ENCODE peak calls at places on chromosome X, in five cellular contexts. I, Q, C, A and F are unnamed samples.

GRCh38 chrX:46376246-46376885 is 168.9 kb downstream of the ZNF674 start:
- DNase-seq in I (no peak), Q (no peak), C (no peak), A (no peak), F (peak)

GRCh38 chrX:110302975-110303374 is 14.9 kb downstream of the AMMECR1 start:
- DNase-seq in I (no peak), Q (no peak), C (no peak), A (no peak), F (no peak)

GRCh38 chrX:11066812-11067211 is 44.3 kb upstream of the HCCS start:
- DNase-seq in I (no peak), Q (no peak), C (no peak), A (no peak), F (no peak)

GRCh38 chrX:46710927-46711623 is 47.8 kb downstream of the SLC9A7 start:
- DNase-seq in I (no peak), Q (no peak), C (no peak), A (no peak), F (no peak)

GRCh38 chrX:67636532-67636931 is 92.7 kb downstream of the AR start:
- DNase-seq in I (no peak), Q (no peak), C (no peak), A (no peak), F (no peak)

GRCh38 chrX:30941898-30942297 is 52.8 kb upstream of the TAB3 start:
- DNase-seq in I (no peak), Q (no peak), C (no peak), A (no peak), F (no peak)

GRCh38 chrX:13716905-13717304 is 17.5 kb downstream of the TRAPPC2 start:
- DNase-seq in I (no peak), Q (no peak), C (no peak), A (no peak), F (no peak)

GRCh38 chrX:580020-580419 is 50.6 kb upstream of the SHOX start:
- DNase-seq in I (no peak), Q (no peak), C (peak), A (no peak), F (no peak)

GRCh38 chrX:49284212-49284611 is 14.6 kb downstream of the PPP1R3F start:
- DNase-seq in I (no peak), Q (no peak), C (no peak), A (no peak), F (no peak)

GRCh38 chrX:40320819-40321218 is 223.1 kb upstream of the BCOR start:
- DNase-seq in I (no peak), Q (no peak), C (no peak), A (no peak), F (no peak)

GRCh38 chrX:131607796-131608369 is 64.0 kb downstream of the OR13H1 start:
- DNase-seq in I (no peak), Q (no peak), C (no peak), A (no peak), F (no peak)

GRCh38 chrX:22800360-22800759 is 199.4 kb upstream of the DDX53 start:
- DNase-seq in I (peak), Q (no peak), C (no peak), A (no peak), F (peak)

GRCh38 chrX:16496175-16496574 is 153.8 kb upstream of the S100G start:
- DNase-seq in I (no peak), Q (no peak), C (no peak), A (no peak), F (no peak)

GRCh38 chrX:54494970-54495813 is 842 bp downstream of the FGD1 start:
- DNase-seq in I (no peak), Q (no peak), C (no peak), A (no peak), F (no peak)

GRCh38 chrX:9562851-9563250 is 98.0 kb downstream of the TBL1X start:
- DNase-seq in I (peak), Q (no peak), C (no peak), A (no peak), F (peak)

GRCh38 chrX:69493193-69493592 is 10.9 kb upstream of the NALF2 start:
- DNase-seq in I (no peak), Q (no peak), C (no peak), A (no peak), F (no peak)

GRCh38 chrX:83759872-83760271 is 101.1 kb upstream of the CYLC1 start:
- DNase-seq in I (no peak), Q (no peak), C (no peak), A (no peak), F (no peak)

GRCh38 chrX:15204130-15204751 is 65.6 kb downstream of the ASB9 start:
- DNase-seq in I (no peak), Q (no peak), C (no peak), A (no peak), F (no peak)

GRCh38 chrX:48761674-48762471 is at the start of gene GLOD5:
- DNase-seq in I (no peak), Q (no peak), C (peak), A (peak), F (no peak)

GRCh38 chrX:100681581-100681980 is 37.6 kb downstream of the SRPX2 start:
- DNase-seq in I (no peak), Q (no peak), C (no peak), A (no peak), F (no peak)

GRCh38 chrX:38817004-38817703 is 15.9 kb downstream of the MID1IP1 start:
- DNase-seq in I (no peak), Q (no peak), C (peak), A (no peak), F (no peak)

GRCh38 chrX:131869182-131869581 is 153.9 kb upstream of the STK26 start:
- DNase-seq in I (no peak), Q (no peak), C (no peak), A (no peak), F (no peak)

GRCh38 chrX:142891046-142891445 is 134.7 kb upstream of the SPANXN4 start:
- DNase-seq in I (no peak), Q (no peak), C (no peak), A (no peak), F (no peak)

GRCh38 chrX:53312946-53313745 is 31.8 kb upstream of the IQSEC2 start:
- DNase-seq in I (no peak), Q (no peak), C (peak), A (peak), F (no peak)

GRCh38 chrX:38069273-38069672 is 62.9 kb downstream of the SYTL5 start:
- DNase-seq in I (no peak), Q (no peak), C (no peak), A (no peak), F (no peak)

GRCh38 chrX:15301924-15302323 is 13.5 kb downstream of the ASB11 start:
- DNase-seq in I (no peak), Q (no peak), C (peak), A (no peak), F (no peak)

DNA sequence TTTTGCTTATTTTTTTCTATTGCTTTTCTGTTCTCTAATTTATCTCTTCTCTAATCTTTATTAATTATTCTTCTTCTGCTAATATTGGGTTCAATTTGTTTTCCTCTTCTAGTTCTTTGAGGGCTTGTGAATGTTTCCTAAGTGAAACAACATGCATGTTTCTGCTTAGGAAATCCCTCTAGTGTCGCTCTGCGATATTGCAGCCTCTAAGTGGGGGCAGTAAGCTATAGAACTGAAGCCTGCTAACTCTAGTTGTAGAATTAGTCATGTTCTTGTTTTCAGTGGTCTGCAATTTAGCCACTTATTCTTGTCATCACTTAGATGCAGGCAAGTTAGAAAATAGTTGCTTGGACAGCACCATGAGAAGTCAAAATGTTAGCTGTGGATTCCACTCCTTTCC is 222.6 kb downstream of the SPIN4 start:
- DNase-seq in I (no peak), Q (no peak), C (no peak), A (no peak), F (no peak)
- TF ChIP-seq CTCF in I (peak), Q (peak), C (no peak), A (no peak), F (peak)

GRCh38 chrX:107448625-107449468 is 605 bp upstream of the FRMPD3 start:
- DNase-seq in I (no peak), Q (no peak), C (no peak), A (no peak), F (no peak)
- H3K4me3 ChIP-seq in I (no peak), Q (peak), C (no peak), A (peak), F (peak)

GRCh38 chrX:36957425-36958328 is 50.5 kb upstream of the FAM47C start:
- DNase-seq in I (no peak), Q (no peak), C (peak), A (no peak), F (no peak)
- TF ChIP-seq CTCF in I (no peak), Q (no peak), C (no peak), A (no peak), F (peak)

GRCh38 chrX:17735396-17735795 is 1.9 kb upstream of the SCML1 start:
- DNase-seq in I (no peak), Q (no peak), C (no peak), A (no peak), F (no peak)
- H3K4me3 ChIP-seq in I (no peak), Q (no peak), C (no peak), A (no peak), F (no peak)

GRCh38 chrX:95071621-95072020 is 1397.6 kb downstream of the FAM133A start:
- DNase-seq in I (no peak), Q (no peak), C (no peak), A (no peak), F (no peak)

GRCh38 chrX:95071052-95071451 is 1397.0 kb downstream of the FAM133A start:
- DNase-seq in I (no peak), Q (no peak), C (no peak), A (no peak), F (no peak)

DNA sequence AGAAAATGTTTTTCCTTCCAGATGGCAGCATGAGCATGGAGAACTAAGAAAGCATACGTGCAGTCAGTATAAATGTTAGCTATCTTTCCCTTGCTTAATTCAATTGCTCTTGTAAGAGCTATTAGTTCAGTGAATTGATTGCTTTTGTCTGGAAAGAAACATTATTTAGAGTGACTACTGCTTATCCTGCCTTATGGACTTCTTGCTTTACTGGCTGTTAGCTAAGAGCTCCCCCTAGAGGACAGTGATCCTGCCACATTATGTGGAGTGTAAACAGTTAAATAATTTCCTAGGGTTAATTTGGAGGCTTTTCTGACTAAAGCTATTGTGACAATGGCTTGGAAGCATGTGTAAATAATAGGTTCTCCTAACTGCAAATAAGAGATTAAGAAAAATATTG is 1402.4 kb downstream of the FAM133A start:
- DNase-seq in I (no peak), Q (no peak), C (no peak), A (no peak), F (no peak)
- TF ChIP-seq CTCF in I (peak), Q (no peak), C (no peak), A (no peak), F (peak)

GRCh38 chrX:19756577-19757131 is 130.7 kb downstream of the SH3KBP1 start:
- DNase-seq in I (no peak), Q (no peak), C (no peak), A (no peak), F (no peak)

GRCh38 chrX:19750028-19750786 is 137.2 kb downstream of the SH3KBP1 start:
- DNase-seq in I (no peak), Q (no peak), C (no peak), A (no peak), F (no peak)

GRCh38 chrX:19751068-19751467 is 136.3 kb downstream of the SH3KBP1 start:
- DNase-seq in I (no peak), Q (no peak), C (no peak), A (no peak), F (no peak)

GRCh38 chrX:19752043-19752442 is 135.4 kb downstream of the SH3KBP1 start:
- DNase-seq in I (no peak), Q (no peak), C (no peak), A (no peak), F (no peak)

GRCh38 chrX:19753368-19753767 is 134.0 kb downstream of the SH3KBP1 start:
- DNase-seq in I (no peak), Q (no peak), C (no peak), A (no peak), F (no peak)
- H3K4me3 ChIP-seq in I (no peak), Q (no peak), C (no peak), A (no peak), F (no peak)

DNA sequence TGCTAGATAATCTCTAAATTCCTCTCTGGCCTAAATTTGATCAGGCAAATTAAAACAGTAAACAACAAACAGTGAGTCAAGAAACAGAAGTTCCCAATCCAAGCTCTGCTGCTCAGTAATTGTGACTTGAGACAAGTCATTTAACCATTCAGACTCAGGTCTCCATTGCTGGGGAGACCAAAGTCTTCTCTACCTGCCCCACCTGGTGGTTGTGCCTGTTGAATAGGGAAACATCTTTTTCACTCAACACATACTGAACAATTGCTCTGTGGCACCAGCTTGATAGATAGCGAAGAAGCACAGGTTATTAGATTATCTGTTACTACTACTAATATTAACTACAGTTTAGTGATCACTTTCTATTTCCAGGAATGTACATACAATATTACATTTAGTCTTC is 112.1 kb upstream of the EOLA2 start:
- DNase-seq in I (no peak), Q (no peak), C (no peak), A (no peak), F (no peak)
- TF ChIP-seq CTCF in I (no peak), Q (no peak), C (no peak), A (no peak), F (no peak)

GRCh38 chrX:87517571-87518141 is at the start of gene KLHL4:
- DNase-seq in I (no peak), Q (no peak), C (no peak), A (no peak), F (peak)
- H3K4me3 ChIP-seq in I (no peak), Q (peak), C (no peak), A (no peak), F (peak)

DNA sequence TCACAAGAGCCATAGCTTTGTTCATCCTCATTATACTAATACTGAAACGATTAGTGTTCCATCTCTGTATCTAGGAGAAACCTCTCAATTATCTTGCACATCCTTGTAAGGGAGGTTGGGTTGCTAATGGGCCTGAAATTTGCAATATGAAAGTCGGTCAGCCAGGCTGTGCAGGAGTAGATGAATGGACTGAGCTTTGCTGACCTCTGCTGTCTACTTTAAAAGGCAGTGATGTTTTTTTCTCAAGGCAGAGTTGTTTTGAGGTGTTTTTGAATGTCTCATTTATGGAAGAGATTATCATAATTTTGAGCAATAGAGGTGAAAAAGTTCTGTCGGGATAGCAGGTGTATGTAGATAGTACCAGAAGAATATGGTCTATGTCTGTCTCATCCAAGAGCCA is 47.9 kb upstream of the LINC00632 start:
- DNase-seq in I (no peak), Q (no peak), C (no peak), A (no peak), F (no peak)
- TF ChIP-seq CTCF in I (no peak), Q (no peak), C (no peak), A (no peak), F (peak)